ENCODE peak calls at places on chromosome 6, in four cellular contexts. E, R, D and P are unnamed samples.

GRCh38 chr6:108597601-108598315 is 37.0 kb downstream of the FOXO3 start:
- DNase-seq in E (no peak), D (no peak), R (no peak), P (no peak)

GRCh38 chr6:23505021-23505420 is 621.0 kb upstream of the NRSN1 start:
- DNase-seq in R (no peak), D (no peak), E (no peak), P (no peak)

GRCh38 chr6:20464041-20464440 is 62.4 kb downstream of the E2F3 start:
- DNase-seq in D (no peak), R (no peak), E (no peak), P (no peak)

GRCh38 chr6:89834884-89835792 is 5.5 kb downstream of the CASP8AP2 start:
- DNase-seq in D (no peak), E (no peak), R (no peak), P (no peak)

GRCh38 chr6:87945966-87946365 is 101.7 kb upstream of the SPACA1 start:
- DNase-seq in E (no peak), D (no peak), R (no peak), P (no peak)

GRCh38 chr6:159983641-159984080 is 14.8 kb downstream of the IGF2R start:
- DNase-seq in E (no peak), D (no peak), R (no peak), P (no peak)

GRCh38 chr6:35026434-35027222 is 114.5 kb downstream of the TCP11 start:
- DNase-seq in R (no peak), E (no peak), D (no peak), P (no peak)

GRCh38 chr6:139430897-139431601 is 56.6 kb upstream of the CITED2 start:
- DNase-seq in E (no peak), R (no peak), D (no peak), P (no peak)

GRCh38 chr6:5540375-5540774 is 279.1 kb downstream of the FARS2 start:
- DNase-seq in R (no peak), E (no peak), D (no peak), P (no peak)

GRCh38 chr6:147506704-147507114 is 1.8 kb upstream of the SAMD5 start:
- DNase-seq in E (peak; percentile 37), R (no peak), D (no peak), P (no peak)

GRCh38 chr6:24910331-24910849 is 25.4 kb downstream of the RIPOR2 start:
- DNase-seq in E (no peak), D (no peak), R (peak; percentile 23), P (no peak)

GRCh38 chr6:108200631-108201030 is 34.8 kb downstream of the NR2E1 start:
- DNase-seq in R (no peak), D (no peak), E (peak; percentile 1), P (no peak)

GRCh38 chr6:79538481-79538971 is 1.3 kb upstream of the LCA5 start:
- DNase-seq in R (no peak), E (no peak), D (no peak), P (no peak)

GRCh38 chr6:36666726-36667591 is 11.6 kb upstream of the CDKN1A start:
- DNase-seq in E (peak; percentile 97), D (peak; percentile 72), R (no peak), P (no peak)